ENCODE peak calls at places on chromosomes 1 and 21, in eight cellular contexts. One of them, this sample, is unnamed.

GRCh38 chr1:67307251-67308060 is at the start of gene IL12RB2:
- DNase-seq in left ventricle myocardium inferior: peak; percentile 20
- DNase-seq in astrocyte: no peak
- DNase-seq in GM23338: peak; percentile 65
- DNase-seq in A673: peak; percentile 7
- DNase-seq in pancreas: peak; percentile 75
- DNase-seq in right atrium auricular region: no peak
- DNase-seq in heart left ventricle: peak; percentile 35
- DNase-seq in this sample: no peak

GRCh38 chr21:44897326-44898010 is 23.2 kb downstream of the ITGB2 start:
- DNase-seq in left ventricle myocardium inferior: peak; percentile 22
- DNase-seq in astrocyte: no peak
- DNase-seq in GM23338: no peak
- DNase-seq in A673: peak; percentile 68
- DNase-seq in pancreas: peak; percentile 35
- DNase-seq in right atrium auricular region: no peak
- DNase-seq in heart left ventricle: peak; percentile 30
- DNase-seq in this sample: no peak

GRCh38 chr1:32353886-32354570 is 8.3 kb downstream of the FAM229A start:
- DNase-seq in left ventricle myocardium inferior: peak; percentile 57
- DNase-seq in astrocyte: peak; percentile 46
- DNase-seq in GM23338: no peak
- DNase-seq in A673: no peak
- DNase-seq in pancreas: no peak
- DNase-seq in right atrium auricular region: peak; percentile 83
- DNase-seq in heart left ventricle: peak; percentile 75
- DNase-seq in this sample: no peak

GRCh38 chr1:2499986-2500596 is 24.0 kb downstream of the PLCH2 start:
- DNase-seq in left ventricle myocardium inferior: no peak
- DNase-seq in astrocyte: no peak
- DNase-seq in GM23338: no peak
- DNase-seq in A673: no peak
- DNase-seq in pancreas: no peak
- DNase-seq in right atrium auricular region: no peak
- DNase-seq in heart left ventricle: no peak
- DNase-seq in this sample: no peak

GRCh38 chr1:162688521-162688920 is 56.3 kb downstream of the DDR2 start:
- DNase-seq in left ventricle myocardium inferior: no peak
- DNase-seq in astrocyte: no peak
- DNase-seq in GM23338: no peak
- DNase-seq in A673: no peak
- DNase-seq in pancreas: no peak
- DNase-seq in right atrium auricular region: no peak
- DNase-seq in heart left ventricle: no peak
- DNase-seq in this sample: no peak

GRCh38 chr1:21673277-21673780 is 4.2 kb upstream of the RAP1GAP start:
- DNase-seq in left ventricle myocardium inferior: peak; percentile 79
- DNase-seq in astrocyte: peak; percentile 68
- DNase-seq in GM23338: no peak
- DNase-seq in A673: peak; percentile 64
- DNase-seq in pancreas: no peak
- DNase-seq in right atrium auricular region: peak; percentile 77
- DNase-seq in heart left ventricle: peak; percentile 76
- DNase-seq in this sample: no peak

GRCh38 chr1:5770981-5771765 is 221.1 kb downstream of the NPHP4 start:
- DNase-seq in left ventricle myocardium inferior: no peak
- DNase-seq in astrocyte: no peak
- DNase-seq in GM23338: no peak
- DNase-seq in A673: peak; percentile 70
- DNase-seq in pancreas: peak; percentile 56
- DNase-seq in right atrium auricular region: no peak
- DNase-seq in heart left ventricle: peak; percentile 40
- DNase-seq in this sample: no peak

GRCh38 chr1:204128964-204129896 is 22.6 kb downstream of the ETNK2 start:
- DNase-seq in left ventricle myocardium inferior: peak; percentile 67
- DNase-seq in astrocyte: peak; percentile 30
- DNase-seq in GM23338: peak; percentile 88
- DNase-seq in A673: peak; percentile 82
- DNase-seq in pancreas: peak; percentile 86
- DNase-seq in right atrium auricular region: peak; percentile 72
- DNase-seq in heart left ventricle: peak; percentile 79
- DNase-seq in this sample: peak; percentile 44

GRCh38 chr21:37407719-37408455 is 41.3 kb downstream of the DYRK1A start:
- DNase-seq in left ventricle myocardium inferior: no peak
- DNase-seq in astrocyte: peak; percentile 63
- DNase-seq in GM23338: no peak
- DNase-seq in A673: no peak
- DNase-seq in pancreas: no peak
- DNase-seq in right atrium auricular region: no peak
- DNase-seq in heart left ventricle: no peak
- DNase-seq in this sample: no peak

GRCh38 chr1:61261585-61261984 is 179.2 kb downstream of the NFIA start:
- DNase-seq in left ventricle myocardium inferior: no peak
- DNase-seq in astrocyte: no peak
- DNase-seq in GM23338: no peak
- DNase-seq in A673: no peak
- DNase-seq in pancreas: no peak
- DNase-seq in right atrium auricular region: no peak
- DNase-seq in heart left ventricle: no peak
- DNase-seq in this sample: no peak

GRCh38 chr1:17507916-17508315 is 31.6 kb upstream of the ARHGEF10L start:
- DNase-seq in left ventricle myocardium inferior: no peak
- DNase-seq in astrocyte: no peak
- DNase-seq in GM23338: peak; percentile 66
- DNase-seq in A673: peak; percentile 18
- DNase-seq in pancreas: no peak
- DNase-seq in right atrium auricular region: no peak
- DNase-seq in heart left ventricle: no peak
- DNase-seq in this sample: no peak

GRCh38 chr1:176241385-176242015 is 34.4 kb upstream of the COP1 start:
- DNase-seq in left ventricle myocardium inferior: no peak
- DNase-seq in astrocyte: peak; percentile 3
- DNase-seq in GM23338: peak; percentile 8
- DNase-seq in A673: peak; percentile 20
- DNase-seq in pancreas: no peak
- DNase-seq in right atrium auricular region: no peak
- DNase-seq in heart left ventricle: no peak
- DNase-seq in this sample: peak; percentile 95

GRCh38 chr1:162605225-162605927 is 26.9 kb upstream of the DDR2 start:
- DNase-seq in left ventricle myocardium inferior: no peak
- DNase-seq in astrocyte: peak; percentile 96
- DNase-seq in GM23338: no peak
- DNase-seq in A673: peak; percentile 60
- DNase-seq in pancreas: no peak
- DNase-seq in right atrium auricular region: no peak
- DNase-seq in heart left ventricle: no peak
- DNase-seq in this sample: peak; percentile 83

GRCh38 chr1:162627662-162628296 is 4.5 kb upstream of the DDR2 start:
- DNase-seq in left ventricle myocardium inferior: no peak
- DNase-seq in astrocyte: no peak
- DNase-seq in GM23338: peak; percentile 70
- DNase-seq in A673: peak; percentile 76
- DNase-seq in pancreas: no peak
- DNase-seq in right atrium auricular region: no peak
- DNase-seq in heart left ventricle: no peak
- DNase-seq in this sample: no peak

GRCh38 chr1:30533796-30534550 is 189.4 kb downstream of the MATN1 start:
- DNase-seq in left ventricle myocardium inferior: no peak
- DNase-seq in astrocyte: no peak
- DNase-seq in GM23338: no peak
- DNase-seq in A673: no peak
- DNase-seq in pancreas: no peak
- DNase-seq in right atrium auricular region: peak; percentile 21
- DNase-seq in heart left ventricle: no peak
- DNase-seq in this sample: no peak
- H3K27ac ChIP-seq in left ventricle myocardium inferior: no peak overlapping the region
- H3K27ac ChIP-seq in astrocyte: no peak overlapping the region
- H3K27ac ChIP-seq in GM23338: no peak overlapping the region
- H3K27ac ChIP-seq in A673: no peak overlapping the region
- H3K27ac ChIP-seq in pancreas: no peak overlapping the region
- H3K27ac ChIP-seq in right atrium auricular region: no peak overlapping the region
- H3K27ac ChIP-seq in heart left ventricle: no peak overlapping the region
- H3K27ac ChIP-seq in this sample: no peak overlapping the region

GRCh38 chr1:39405358-39405757 is 86.1 kb upstream of the BMP8A start:
- DNase-seq in left ventricle myocardium inferior: no peak
- DNase-seq in astrocyte: no peak
- DNase-seq in GM23338: no peak
- DNase-seq in A673: no peak
- DNase-seq in pancreas: no peak
- DNase-seq in right atrium auricular region: no peak
- DNase-seq in heart left ventricle: no peak
- DNase-seq in this sample: no peak
- H3K4me1 ChIP-seq in left ventricle myocardium inferior: peaks cover 58% of the 10 kb centered on the region
- H3K4me1 ChIP-seq in astrocyte: peaks cover 49% of the 10 kb centered on the region
- H3K4me1 ChIP-seq in GM23338: peaks cover 19% of the 10 kb centered on the region
- H3K4me1 ChIP-seq in A673: peaks cover 58% of the 10 kb centered on the region
- H3K4me1 ChIP-seq in pancreas: peaks cover 26% of the 10 kb centered on the region
- H3K4me1 ChIP-seq in right atrium auricular region: no peaks in the 10 kb centered on the region
- H3K4me1 ChIP-seq in heart left ventricle: peaks cover 55% of the 10 kb centered on the region
- H3K4me1 ChIP-seq in this sample: peaks cover 32% of the 10 kb centered on the region

GRCh38 chr1:25817840-25818501 is 1.8 kb upstream of the MTFR1L start:
- DNase-seq in left ventricle myocardium inferior: peak; percentile 12
- DNase-seq in astrocyte: no peak
- DNase-seq in GM23338: peak; percentile 69
- DNase-seq in A673: no peak
- DNase-seq in pancreas: peak; percentile 49
- DNase-seq in right atrium auricular region: no peak
- DNase-seq in heart left ventricle: no peak
- DNase-seq in this sample: peak; percentile 27
- TF ChIP-seq CTCF in left ventricle myocardium inferior: peak; percentile 27
- TF ChIP-seq CTCF in astrocyte: no peak
- TF ChIP-seq CTCF in GM23338: peak; percentile 55
- TF ChIP-seq CTCF in A673: peak; percentile 13
- TF ChIP-seq CTCF in pancreas: no peak
- TF ChIP-seq CTCF in right atrium auricular region: no peak
- TF ChIP-seq CTCF in heart left ventricle: no peak
- TF ChIP-seq CTCF in this sample: peak; percentile 63

DNA sequence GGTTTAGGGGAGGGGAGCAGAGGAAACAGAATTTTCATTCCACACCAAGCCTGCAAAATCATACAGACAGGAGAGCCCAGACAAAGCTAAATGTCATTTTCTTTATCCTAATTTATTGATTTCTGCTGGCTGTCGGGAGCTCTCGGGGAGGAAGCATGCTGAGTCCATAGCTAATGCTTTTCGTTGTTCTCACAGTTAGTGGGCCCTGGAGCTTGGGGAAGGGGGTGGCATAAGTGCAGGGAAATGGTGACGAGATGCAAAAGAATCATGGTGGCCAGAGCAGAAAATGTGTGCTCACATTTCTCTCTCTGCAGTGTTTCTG is 202.4 kb downstream of the TOMM20 start:
- DNase-seq in left ventricle myocardium inferior: no peak
- DNase-seq in astrocyte: no peak
- DNase-seq in GM23338: no peak
- DNase-seq in A673: peak; percentile 12
- DNase-seq in pancreas: no peak
- DNase-seq in right atrium auricular region: no peak
- DNase-seq in heart left ventricle: no peak
- DNase-seq in this sample: no peak
- H3K27ac ChIP-seq in left ventricle myocardium inferior: peak overlapping the region; percentile 69
- H3K27ac ChIP-seq in astrocyte: peak overlapping the region; percentile 78
- H3K27ac ChIP-seq in GM23338: no peak overlapping the region
- H3K27ac ChIP-seq in A673: no peak overlapping the region
- H3K27ac ChIP-seq in pancreas: peak overlapping the region; percentile 53
- H3K27ac ChIP-seq in right atrium auricular region: peak overlapping the region; percentile 64
- H3K27ac ChIP-seq in heart left ventricle: no peak overlapping the region
- H3K27ac ChIP-seq in this sample: peak overlapping the region; percentile 6

GRCh38 chr1:235425357-235425756 is 58.1 kb downstream of the TBCE start:
- DNase-seq in left ventricle myocardium inferior: no peak
- DNase-seq in astrocyte: no peak
- DNase-seq in GM23338: no peak
- DNase-seq in A673: no peak
- DNase-seq in pancreas: no peak
- DNase-seq in right atrium auricular region: no peak
- DNase-seq in heart left ventricle: no peak
- DNase-seq in this sample: no peak
- H3K4me1 ChIP-seq in left ventricle myocardium inferior: peaks cover 12% of the 10 kb centered on the region
- H3K4me1 ChIP-seq in astrocyte: no peaks in the 10 kb centered on the region
- H3K4me1 ChIP-seq in GM23338: peaks cover 5% of the 10 kb centered on the region
- H3K4me1 ChIP-seq in A673: no peaks in the 10 kb centered on the region
- H3K4me1 ChIP-seq in pancreas: no peaks in the 10 kb centered on the region
- H3K4me1 ChIP-seq in right atrium auricular region: no peaks in the 10 kb centered on the region
- H3K4me1 ChIP-seq in heart left ventricle: peaks cover 3% of the 10 kb centered on the region
- H3K4me1 ChIP-seq in this sample: peaks cover 5% of the 10 kb centered on the region

GRCh38 chr1:225811622-225812487 is 1.9 kb downstream of the EPHX1 start:
- DNase-seq in left ventricle myocardium inferior: no peak
- DNase-seq in astrocyte: no peak
- DNase-seq in GM23338: peak; percentile 80
- DNase-seq in A673: peak; percentile 76
- DNase-seq in pancreas: no peak
- DNase-seq in right atrium auricular region: peak; percentile 61
- DNase-seq in heart left ventricle: no peak
- DNase-seq in this sample: no peak
- TF ChIP-seq CTCF in left ventricle myocardium inferior: peak; percentile 47
- TF ChIP-seq CTCF in astrocyte: peak; percentile 29
- TF ChIP-seq CTCF in GM23338: peak; percentile 74
- TF ChIP-seq CTCF in A673: peak; percentile 74
- TF ChIP-seq CTCF in pancreas: peak; percentile 12
- TF ChIP-seq CTCF in right atrium auricular region: no peak
- TF ChIP-seq CTCF in heart left ventricle: peak; percentile 29
- TF ChIP-seq CTCF in this sample: peak; percentile 46

DNA sequence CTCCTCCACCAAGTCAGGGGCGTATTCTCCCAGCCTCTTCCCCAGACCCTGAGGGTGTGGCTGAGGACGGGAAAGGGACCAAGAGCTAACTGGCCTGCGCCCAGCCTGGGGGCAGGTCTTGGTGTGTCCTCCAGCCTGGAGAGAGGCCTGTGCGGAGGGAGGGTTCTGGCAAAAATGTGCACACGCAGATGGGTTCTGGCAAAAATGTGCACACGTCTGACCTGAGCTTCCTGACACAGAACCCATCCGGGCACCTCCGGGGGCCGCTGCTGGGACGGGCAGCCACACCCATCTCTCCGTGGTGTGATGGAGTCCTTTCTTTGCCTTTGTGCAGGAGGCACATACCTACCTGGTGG is 23.1 kb upstream of the PKP1 start:
- DNase-seq in left ventricle myocardium inferior: no peak
- DNase-seq in astrocyte: no peak
- DNase-seq in GM23338: no peak
- DNase-seq in A673: no peak
- DNase-seq in pancreas: peak; percentile 43
- DNase-seq in right atrium auricular region: no peak
- DNase-seq in heart left ventricle: peak; percentile 27
- DNase-seq in this sample: peak; percentile 58
- H3K27ac ChIP-seq in left ventricle myocardium inferior: no peak overlapping the region
- H3K27ac ChIP-seq in astrocyte: no peak overlapping the region
- H3K27ac ChIP-seq in GM23338: no peak overlapping the region
- H3K27ac ChIP-seq in A673: peak overlapping the region; percentile 21
- H3K27ac ChIP-seq in pancreas: no peak overlapping the region
- H3K27ac ChIP-seq in right atrium auricular region: no peak overlapping the region
- H3K27ac ChIP-seq in heart left ventricle: no peak overlapping the region
- H3K27ac ChIP-seq in this sample: peak overlapping the region; percentile 97